ENCODE peak calls at places on chromosomes 5 and 9, in five cellular contexts. X is choroid plexus epithelial cell, Q is heart right ventricle, E is Peyer's patch, B is cardiac fibroblast. M is an unnamed sample.

GRCh38 chr9:78032599-78033457 is 1.2 kb upstream of the GNAQ start:
- DNase-seq in E (no peak), B (no peak), X (no peak), Q (no peak), M (no peak)

GRCh38 chr9:127854169-127854833 is at the start of gene ENG:
- DNase-seq in Q (peak; percentile 91), E (no peak), B (peak; percentile 83), X (peak; percentile 55), M (peak; percentile 84)

GRCh38 chr9:125932012-125932411 is 184.8 kb downstream of the PBX3 start:
- DNase-seq in Q (no peak), B (peak; percentile 96), X (peak; percentile 96), E (no peak), M (peak; percentile 19)

GRCh38 chr5:89930591-89931383 is 478.8 kb downstream of the CETN3 start:
- DNase-seq in X (peak; percentile 65), Q (no peak), E (no peak), B (peak; percentile 75), M (no peak)

GRCh38 chr5:52994266-52994665 is 5.1 kb downstream of the ITGA2 start:
- DNase-seq in E (no peak), X (peak; percentile 37), B (no peak), Q (no peak), M (no peak)

GRCh38 chr5:180665682-180666404 is 16.4 kb upstream of the FLT4 start:
- DNase-seq in E (no peak), B (no peak), Q (no peak), X (no peak), M (no peak)

GRCh38 chr5:147551677-147552076 is 41.8 kb upstream of the DPYSL3 start:
- DNase-seq in B (no peak), X (no peak), Q (no peak), E (no peak), M (no peak)

GRCh38 chr5:168833936-168834335 is 254.8 kb upstream of the PANK3 start:
- DNase-seq in E (no peak), B (no peak), X (no peak), Q (no peak), M (no peak)

GRCh38 chr5:60972225-60972624 is 27.2 kb downstream of the NDUFAF2 start:
- DNase-seq in X (no peak), B (no peak), Q (no peak), E (no peak), M (no peak)

GRCh38 chr5:4882186-4882585 is 257.9 kb upstream of the ADAMTS16 start:
- DNase-seq in X (no peak), Q (no peak), E (no peak), B (no peak), M (no peak)

GRCh38 chr9:106860731-106861584 is 2.0 kb upstream of the ZNF462 start:
- DNase-seq in E (peak; percentile 58), X (peak; percentile 46), Q (peak; percentile 35), B (peak; percentile 43), M (peak; percentile 63)

GRCh38 chr5:1058988-1059883 is 50.6 kb downstream of the NKD2 start:
- DNase-seq in B (no peak), Q (peak; percentile 7), X (no peak), E (no peak), M (no peak)

GRCh38 chr5:174610968-174611367 is 113.4 kb upstream of the MSX2 start:
- DNase-seq in X (peak; percentile 29), B (peak; percentile 47), Q (no peak), E (no peak), M (no peak)

GRCh38 chr9:5553211-5553610 is 42.9 kb downstream of the PDCD1LG2 start:
- DNase-seq in X (peak; percentile 72), Q (no peak), E (no peak), B (peak; percentile 83), M (no peak)

GRCh38 chr5:14806452-14806851 is 65.1 kb downstream of the ANKH start:
- DNase-seq in B (peak; percentile 74), E (no peak), X (peak; percentile 94), Q (peak; percentile 63), M (no peak)

GRCh38 chr9:35728041-35728971 is 3.7 kb downstream of the TLN1 start:
- DNase-seq in B (peak; percentile 95), Q (peak; percentile 73), X (peak; percentile 87), E (peak; percentile 53), M (peak; percentile 63)

GRCh38 chr9:91033802-91034201 is 232.2 kb downstream of the SYK start:
- DNase-seq in B (no peak), Q (no peak), X (no peak), E (peak; percentile 60), M (peak; percentile 60)

GRCh38 chr9:18539203-18539602 is 65.2 kb downstream of the ADAMTSL1 start:
- DNase-seq in B (no peak), X (no peak), Q (no peak), E (no peak), M (no peak)

GRCh38 chr5:669111-669841 is 23.9 kb downstream of the TPPP start:
- DNase-seq in X (peak; percentile 59), B (peak; percentile 20), E (no peak), Q (no peak), M (no peak)

GRCh38 chr9:36897476-36897875 is 136.6 kb downstream of the PAX5 start:
- DNase-seq in X (no peak), E (no peak), Q (no peak), B (no peak), M (no peak)

GRCh38 chr9:111529787-111530186 is 4.8 kb downstream of the ZNF483 start:
- DNase-seq in Q (no peak), B (no peak), E (no peak), X (no peak), M (no peak)

GRCh38 chr9:133058550-133059320 is 3.0 kb upstream of the CEL start:
- DNase-seq in B (no peak), Q (no peak), X (no peak), E (no peak), M (no peak)

GRCh38 chr5:94802450-94802849 is 184.0 kb downstream of the SLF1 start:
- DNase-seq in X (peak; percentile 17), B (peak; percentile 3), E (no peak), Q (no peak), M (no peak)

GRCh38 chr9:97531750-97532383 is 30.4 kb downstream of the TMOD1 start:
- DNase-seq in Q (no peak), X (no peak), E (no peak), B (no peak), M (no peak)

GRCh38 chr9:278651-279050 is 64.0 kb downstream of the DOCK8 start:
- DNase-seq in E (no peak), X (no peak), Q (no peak), B (no peak), M (no peak)

GRCh38 chr5:151899400-151899799 is 25.3 kb downstream of the GLRA1 start:
- DNase-seq in E (no peak), B (no peak), X (no peak), Q (no peak), M (no peak)

GRCh38 chr5:66454186-66455078 is 141.8 kb upstream of the MAST4 start:
- DNase-seq in E (no peak), B (peak; percentile 80), Q (no peak), X (peak; percentile 29), M (no peak)

GRCh38 chr5:9409413-9410089 is 136.3 kb downstream of the SEMA5A start:
- DNase-seq in Q (no peak), B (no peak), X (no peak), E (peak; percentile 50), M (no peak)

GRCh38 chr5:116275282-116275681 is 190.5 kb downstream of the COMMD10 start:
- DNase-seq in Q (no peak), X (no peak), B (no peak), E (no peak), M (no peak)

GRCh38 chr5:126448720-126449119 is 25.5 kb downstream of the GRAMD2B start:
- DNase-seq in Q (no peak), E (no peak), X (no peak), B (no peak), M (no peak)

GRCh38 chr5:126452477-126452876 is 29.3 kb downstream of the GRAMD2B start:
- DNase-seq in E (no peak), B (no peak), Q (no peak), X (no peak), M (no peak)

GRCh38 chr5:126450895-126451294 is 27.7 kb downstream of the GRAMD2B start:
- DNase-seq in B (no peak), Q (no peak), E (no peak), X (no peak), M (no peak)

GRCh38 chr5:126450388-126450787 is 27.2 kb downstream of the GRAMD2B start:
- DNase-seq in Q (no peak), X (peak; percentile 45), E (no peak), B (peak; percentile 17), M (no peak)

GRCh38 chr5:126449751-126450271 is 26.6 kb downstream of the GRAMD2B start:
- DNase-seq in X (peak; percentile 61), Q (no peak), B (peak; percentile 52), E (no peak), M (no peak)
- TF ChIP-seq CTCF in X (no peak), Q (no peak), B (no peak), E (no peak), M (no peak)

GRCh38 chr5:36728697-36729543 is 122.5 kb downstream of the SLC1A3 start:
- DNase-seq in Q (no peak), E (no peak), X (peak; percentile 84), B (peak; percentile 81), M (no peak)
- TF ChIP-seq CTCF in Q (peak; percentile 55), E (peak; percentile 44), X (peak; percentile 71), B (peak; percentile 58), M (peak; percentile 35)

DNA sequence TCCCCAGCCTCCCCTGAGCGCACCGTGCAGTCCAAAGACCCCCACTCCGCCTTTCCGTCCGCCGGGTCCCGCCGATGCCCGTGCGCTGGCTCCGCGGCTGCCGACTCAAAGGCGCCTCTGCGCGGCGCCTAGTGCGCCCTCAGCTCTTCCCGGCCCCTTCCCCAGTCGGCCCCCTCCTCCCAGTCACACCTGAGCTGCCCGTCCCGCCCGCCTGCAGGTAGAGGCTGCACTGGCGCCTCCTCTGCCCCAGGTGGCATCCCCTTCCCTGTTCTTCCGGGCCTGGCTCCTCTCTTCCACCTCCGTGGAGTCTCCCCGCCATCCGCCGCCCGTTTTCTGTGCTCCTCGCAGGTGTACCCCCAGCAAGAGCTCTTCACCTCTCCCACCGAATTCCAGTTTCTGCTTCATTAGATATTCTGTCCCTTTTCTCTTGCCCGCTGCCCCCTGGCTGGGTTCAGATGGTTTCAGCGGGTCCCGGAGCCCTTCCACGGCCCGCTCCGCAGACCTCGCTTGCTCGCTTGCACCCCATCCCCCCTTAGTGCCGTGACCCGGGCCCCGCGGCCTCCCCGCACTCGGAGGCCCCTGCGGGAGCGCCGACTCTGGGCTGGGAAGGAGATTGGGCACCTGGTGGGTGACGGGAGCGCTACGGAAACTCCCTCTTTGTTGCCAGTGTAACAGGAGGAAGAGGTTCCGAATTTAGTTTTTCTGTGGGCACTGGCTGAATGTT is 707 bp downstream of the SLC44A1 start:
- DNase-seq in X (peak; percentile 41), E (peak; percentile 87), B (peak; percentile 61), Q (peak; percentile 46), M (peak; percentile 89)
- TF ChIP-seq CTCF in X (peak; percentile 18), E (no peak), B (no peak), Q (no peak), M (peak; percentile 32)

GRCh38 chr5:130278136-130278535 is 373.9 kb downstream of the CHSY3 start:
- DNase-seq in Q (no peak), E (peak; percentile 29), X (no peak), B (no peak), M (no peak)
- TF ChIP-seq CTCF in Q (no peak), E (no peak), X (no peak), B (no peak), M (no peak)

M was measured in mucosa of descending colon.